ENCODE peak calls at places on chromosomes 2 and 18, in four cellular contexts. J is cardiac muscle cell, Q is colonic mucosa, H is HCT116. B is an unnamed sample.
A peak's percentile ranks its signal among the peaks of the same experiment; 100 is the strongest.

GRCh38 chr2:17736989-17737388 is 16.6 kb downstream of the SMC6 start:
- DNase-seq in J (no peak), Q (no peak), H (no peak), B (peak; percentile 41)

GRCh38 chr2:43776317-43776716 is 2.5 kb downstream of the DYNC2LI1 start:
- DNase-seq in J (no peak), Q (no peak), H (no peak), B (no peak)

GRCh38 chr2:229348135-229348534 is 77.0 kb upstream of the PID1 start:
- DNase-seq in J (no peak), Q (no peak), H (no peak), B (no peak)

GRCh38 chr2:17479875-17480274 is 38.4 kb downstream of the RAD51AP2 start:
- DNase-seq in J (no peak), Q (no peak), H (no peak), B (no peak)

GRCh38 chr2:13605266-13605665 is 888.5 kb downstream of the TRIB2 start:
- DNase-seq in J (no peak), Q (no peak), H (no peak), B (no peak)

GRCh38 chr2:172339431-172340010 is 87.9 kb upstream of the ITGA6 start:
- DNase-seq in J (no peak), Q (peak; percentile 36), H (no peak), B (no peak)

GRCh38 chr2:127512362-127512761 is 13.9 kb downstream of the IWS1 start:
- DNase-seq in J (no peak), Q (no peak), H (no peak), B (no peak)

GRCh38 chr2:177265386-177265690 is 811 bp upstream of the NFE2L2 start:
- DNase-seq in J (no peak), Q (peak; percentile 74), H (no peak), B (no peak)

GRCh38 chr2:231714639-231715498 is 6.5 kb downstream of the PTMA start:
- DNase-seq in J (peak; percentile 93), Q (peak; percentile 84), H (peak; percentile 38), B (peak; percentile 75)

GRCh38 chr2:41872646-41873045 is 175.2 kb upstream of the PKDCC start:
- DNase-seq in J (no peak), Q (no peak), H (no peak), B (peak; percentile 55)

GRCh38 chr2:217394510-217395351 is 534.9 kb upstream of the TNP1 start:
- DNase-seq in J (no peak), Q (no peak), H (no peak), B (peak; percentile 58)

GRCh38 chr2:2112416-2113131 is 218.5 kb downstream of the MYT1L start:
- DNase-seq in J (peak; percentile 48), Q (no peak), H (no peak), B (no peak)

GRCh38 chr2:80054339-80054675 is 250.2 kb downstream of the LRRTM1 start:
- DNase-seq in J (no peak), Q (no peak), H (no peak), B (no peak)

GRCh38 chr2:200296118-200296517 is 10.4 kb upstream of the SPATS2L start:
- DNase-seq in J (no peak), Q (no peak), H (no peak), B (no peak)

GRCh38 chr18:56509656-56510055 is 128.7 kb downstream of the TXNL1 start:
- DNase-seq in J (no peak), Q (no peak), H (no peak), B (no peak)

GRCh38 chr2:201860541-201861154 is 54.3 kb downstream of the CDK15 start:
- DNase-seq in J (peak; percentile 77), Q (peak; percentile 46), H (peak; percentile 56), B (peak; percentile 75)

GRCh38 chr18:51195602-51196115 is 1.8 kb downstream of the MEX3C start:
- DNase-seq in J (peak; percentile 34), Q (peak; percentile 60), H (peak; percentile 18), B (peak; percentile 50)

GRCh38 chr18:51192026-51192425 is 5.5 kb downstream of the MEX3C start:
- DNase-seq in J (no peak), Q (no peak), H (no peak), B (no peak)

GRCh38 chr18:51194604-51195003 is 2.9 kb downstream of the MEX3C start:
- DNase-seq in J (no peak), Q (no peak), H (no peak), B (no peak)

GRCh38 chr18:51195086-51195601 is 2.3 kb downstream of the MEX3C start:
- DNase-seq in J (no peak), Q (no peak), H (no peak), B (no peak)

DNA sequence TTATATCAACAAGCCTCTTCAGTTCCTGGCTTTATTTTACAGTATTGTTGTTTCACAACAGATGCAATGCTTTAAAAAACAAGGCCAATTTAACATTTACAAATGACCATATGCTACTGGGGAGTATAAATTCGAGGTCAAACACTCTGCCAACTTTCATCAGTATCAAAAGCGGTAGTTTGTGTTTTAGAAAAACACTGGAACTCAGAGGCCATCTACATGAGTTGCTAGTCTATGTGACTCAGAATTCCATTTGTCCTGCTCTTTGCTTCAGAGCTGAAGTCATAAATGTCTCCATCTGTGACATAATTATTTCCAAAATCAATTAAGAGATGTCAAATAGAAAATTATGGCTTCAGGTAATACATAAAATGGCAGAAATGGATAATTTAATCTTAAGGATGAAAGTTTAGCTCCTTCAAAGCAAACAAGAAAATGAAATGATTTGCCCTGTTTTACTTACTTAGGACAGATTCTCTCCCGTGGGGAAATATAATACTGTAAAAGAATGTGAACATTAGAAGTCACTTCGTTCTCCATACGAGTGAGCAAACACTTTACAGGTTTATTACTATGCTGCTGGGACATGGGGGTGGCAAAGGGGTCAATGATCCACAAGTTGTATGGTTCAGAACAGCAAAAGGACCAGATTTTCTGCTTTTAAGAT is 3.7 kb downstream of the MEX3C start:
- DNase-seq in J (no peak), Q (no peak), H (no peak), B (no peak)
- H3K4me1 ChIP-seq in J (peaks cover 46% of the 10 kb centered on the region), Q (peaks cover 6% of the 10 kb centered on the region), H (peaks cover 8% of the 10 kb centered on the region), B (peaks cover 21% of the 10 kb centered on the region)

GRCh38 chr2:64462171-64462570 is 8.2 kb downstream of the LGALSL start:
- DNase-seq in J (no peak), Q (no peak), H (no peak), B (no peak)

GRCh38 chr2:64461271-64462058 is 7.5 kb downstream of the LGALSL start:
- DNase-seq in J (no peak), Q (no peak), H (no peak), B (no peak)

GRCh38 chr2:64466696-64467462 is 12.9 kb downstream of the LGALSL start:
- DNase-seq in J (no peak), Q (no peak), H (no peak), B (no peak)

GRCh38 chr2:64462940-64463339 is 9.0 kb downstream of the LGALSL start:
- DNase-seq in J (no peak), Q (no peak), H (no peak), B (no peak)

GRCh38 chr2:64463784-64464183 is 9.8 kb downstream of the LGALSL start:
- DNase-seq in J (no peak), Q (no peak), H (no peak), B (no peak)
- H3K4me1 ChIP-seq in J (no peaks in the 10 kb centered on the region), Q (no peaks in the 10 kb centered on the region), H (no peaks in the 10 kb centered on the region), B (no peaks in the 10 kb centered on the region)

DNA sequence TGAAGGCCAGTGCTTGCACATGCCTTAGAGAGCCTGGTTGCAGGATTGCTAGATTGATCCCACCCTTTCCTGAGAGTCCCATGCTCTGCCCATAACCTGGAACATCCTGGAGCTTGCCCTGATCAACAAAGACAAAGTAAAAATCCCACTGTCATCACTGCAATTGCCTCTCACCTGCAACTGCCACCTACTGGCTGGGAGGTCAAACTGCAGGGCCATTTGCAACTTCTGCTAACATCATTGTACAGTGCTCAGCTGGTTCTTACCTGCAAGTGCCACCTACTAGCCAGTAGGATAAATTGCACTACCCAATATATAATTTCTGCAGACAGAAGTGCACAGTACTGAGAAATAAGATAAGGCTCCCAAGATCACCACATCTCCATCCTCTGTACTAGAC is 947.5 kb downstream of the CPS1 start:
- DNase-seq in J (no peak), Q (no peak), H (no peak), B (no peak)
- H3K4me1 ChIP-seq in J (no peaks in the 10 kb centered on the region), Q (no peaks in the 10 kb centered on the region), H (no peaks in the 10 kb centered on the region), B (no peaks in the 10 kb centered on the region)

GRCh38 chr2:100778812-100779450 is 41.0 kb upstream of the NPAS2 start:
- DNase-seq in J (no peak), Q (no peak), H (no peak), B (no peak)

GRCh38 chr2:100781523-100782375 is 38.2 kb upstream of the NPAS2 start:
- DNase-seq in J (no peak), Q (no peak), H (no peak), B (no peak)

GRCh38 chr2:100779908-100780202 is 40.1 kb upstream of the NPAS2 start:
- DNase-seq in J (no peak), Q (no peak), H (no peak), B (no peak)

GRCh38 chr2:100781009-100781325 is 39.0 kb upstream of the NPAS2 start:
- DNase-seq in J (no peak), Q (no peak), H (no peak), B (no peak)

DNA sequence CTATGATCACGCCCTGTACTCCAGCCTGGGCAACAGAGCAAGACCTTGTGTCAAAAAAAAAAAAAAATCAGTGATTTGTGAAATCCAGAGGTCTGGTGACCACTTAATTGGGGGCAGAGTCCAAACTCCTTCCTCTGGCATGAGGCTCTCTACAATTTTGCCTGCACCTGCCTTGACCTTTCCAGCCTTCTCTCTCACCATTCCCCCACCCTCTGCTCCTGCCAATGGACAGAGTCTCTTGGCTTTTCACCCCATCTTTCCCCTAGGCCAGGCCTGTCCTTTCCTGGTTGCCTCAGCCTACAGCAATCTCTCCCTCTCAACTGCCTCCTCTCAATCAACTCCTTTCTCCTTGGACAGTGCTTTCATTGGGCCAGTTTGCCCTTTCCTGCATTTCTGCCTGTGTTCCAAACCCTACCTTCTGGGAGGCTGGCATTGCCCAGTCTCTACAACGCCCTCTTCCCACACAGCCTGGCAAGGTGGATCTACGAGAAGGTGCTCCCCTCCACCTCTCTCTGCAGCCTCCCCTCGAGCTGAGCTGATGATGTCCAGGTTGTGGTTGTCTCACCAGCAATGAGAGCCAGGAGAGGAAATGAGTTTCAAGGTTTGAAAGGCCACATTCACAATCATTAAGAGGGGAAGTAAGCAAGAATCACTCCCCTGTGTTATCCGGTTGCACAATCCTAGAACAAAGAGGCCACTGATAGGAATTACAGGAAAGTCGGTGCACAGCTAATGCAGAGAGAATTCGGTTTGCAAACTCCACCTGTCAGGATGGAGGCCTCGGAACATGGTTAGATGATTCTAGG is 39.5 kb upstream of the NPAS2 start:
- DNase-seq in J (no peak), Q (peak; percentile 46), H (peak; percentile 29), B (no peak)
- H3K4me1 ChIP-seq in J (no peaks in the 10 kb centered on the region), Q (peaks cover 5% of the 10 kb centered on the region), H (no peaks in the 10 kb centered on the region), B (no peaks in the 10 kb centered on the region)

GRCh38 chr2:6310186-6310909 is 555.4 kb downstream of the CMPK2 start:
- DNase-seq in J (no peak), Q (no peak), H (no peak), B (no peak)
- H3K4me1 ChIP-seq in J (no peaks in the 10 kb centered on the region), Q (no peaks in the 10 kb centered on the region), H (no peaks in the 10 kb centered on the region), B (no peaks in the 10 kb centered on the region)

B was measured in SJSA1.